ENCODE peak calls at places on chromosomes 12 and 14, in four cellular contexts. One of them, this sample, is unnamed.

GRCh38 chr12:20483776-20484175 is 115.4 kb downstream of the PDE3A start:
- DNase-seq in HepG2: no peak
- DNase-seq in H1: no peak
- DNase-seq in GM12878: no peak
- DNase-seq in this sample: no peak

GRCh38 chr14:59363545-59364226 is 101.5 kb downstream of the GPR135 start:
- DNase-seq in HepG2: no peak
- DNase-seq in H1: no peak
- DNase-seq in GM12878: no peak
- DNase-seq in this sample: no peak

GRCh38 chr12:94380507-94380906 is 79.2 kb downstream of the CEP83 start:
- DNase-seq in HepG2: peak
- DNase-seq in GM12878: no peak
- DNase-seq in H1: no peak
- DNase-seq in this sample: no peak

GRCh38 chr14:67577181-67577580 is 22.9 kb downstream of the PIGH start:
- DNase-seq in GM12878: no peak
- DNase-seq in HepG2: no peak
- DNase-seq in H1: no peak
- DNase-seq in this sample: no peak

GRCh38 chr12:131091413-131091975 is 137.8 kb downstream of the ADGRD1 start:
- DNase-seq in HepG2: no peak
- DNase-seq in GM12878: peak
- DNase-seq in H1: no peak
- DNase-seq in this sample: no peak

GRCh38 chr12:131981388-131981787 is 31.6 kb downstream of the EP400 start:
- DNase-seq in GM12878: no peak
- DNase-seq in H1: no peak
- DNase-seq in HepG2: no peak
- DNase-seq in this sample: no peak

GRCh38 chr12:45223868-45224267 is 8.0 kb downstream of the ANO6 start:
- DNase-seq in GM12878: no peak
- DNase-seq in H1: no peak
- DNase-seq in HepG2: no peak
- DNase-seq in this sample: no peak

GRCh38 chr12:22408605-22409004 is 74.1 kb upstream of the ST8SIA1 start:
- DNase-seq in H1: no peak
- DNase-seq in HepG2: no peak
- DNase-seq in GM12878: no peak
- DNase-seq in this sample: no peak

GRCh38 chr12:449203-449602 is 10.5 kb upstream of the B4GALNT3 start:
- DNase-seq in GM12878: no peak
- DNase-seq in HepG2: no peak
- DNase-seq in H1: no peak
- DNase-seq in this sample: no peak

GRCh38 chr12:455821-456220 is 3.9 kb upstream of the B4GALNT3 start:
- DNase-seq in HepG2: no peak
- DNase-seq in H1: no peak
- DNase-seq in GM12878: no peak
- DNase-seq in this sample: no peak

GRCh38 chr12:457676-458075 is 2.1 kb upstream of the B4GALNT3 start:
- DNase-seq in GM12878: no peak
- DNase-seq in H1: no peak
- DNase-seq in HepG2: no peak
- DNase-seq in this sample: no peak

GRCh38 chr12:450438-450837 is 9.3 kb upstream of the B4GALNT3 start:
- DNase-seq in HepG2: no peak
- DNase-seq in H1: no peak
- DNase-seq in GM12878: no peak
- DNase-seq in this sample: no peak

GRCh38 chr12:452667-453210 is 7.0 kb upstream of the B4GALNT3 start:
- DNase-seq in HepG2: no peak
- DNase-seq in GM12878: no peak
- DNase-seq in H1: peak
- DNase-seq in this sample: no peak
- TF ChIP-seq SUZ12 in HepG2: no peak
- TF ChIP-seq SUZ12 in GM12878: no peak
- TF ChIP-seq SUZ12 in H1: no peak
- TF ChIP-seq SUZ12 in this sample: no peak

GRCh38 chr12:62268956-62269355 is 8.8 kb downstream of the USP15 start:
- DNase-seq in H1: no peak
- DNase-seq in GM12878: no peak
- DNase-seq in HepG2: no peak
- DNase-seq in this sample: no peak

GRCh38 chr12:62265511-62265910 is 5.3 kb downstream of the USP15 start:
- DNase-seq in H1: no peak
- DNase-seq in HepG2: no peak
- DNase-seq in GM12878: no peak
- DNase-seq in this sample: no peak

GRCh38 chr12:62269464-62270228 is 9.4 kb downstream of the USP15 start:
- DNase-seq in GM12878: no peak
- DNase-seq in HepG2: no peak
- DNase-seq in H1: no peak
- DNase-seq in this sample: no peak

GRCh38 chr12:62267026-62267425 is 6.8 kb downstream of the USP15 start:
- DNase-seq in H1: no peak
- DNase-seq in HepG2: no peak
- DNase-seq in GM12878: no peak
- DNase-seq in this sample: no peak

DNA sequence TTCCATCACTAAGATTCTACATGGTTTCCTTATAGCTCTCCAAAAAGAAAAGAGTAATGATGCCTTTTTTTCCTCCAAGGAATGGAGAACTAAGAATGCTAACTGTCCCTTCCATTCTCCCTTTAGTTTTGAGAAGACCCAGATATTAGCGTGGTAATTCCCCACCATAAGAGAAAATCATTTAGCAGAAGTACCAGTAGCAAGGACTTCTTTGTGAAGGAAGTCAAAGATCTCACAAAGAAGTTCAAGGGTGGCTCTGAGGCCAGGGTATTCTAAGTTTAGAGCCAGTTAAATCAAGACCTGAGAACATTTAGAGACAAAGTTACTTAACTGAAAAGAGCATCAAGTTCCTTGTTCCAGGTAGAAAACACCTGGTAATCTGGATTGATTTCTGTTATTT is 7.3 kb downstream of the USP15 start:
- DNase-seq in HepG2: no peak
- DNase-seq in H1: no peak
- DNase-seq in GM12878: no peak
- DNase-seq in this sample: no peak
- TF ChIP-seq ZNF274 in HepG2: no peak
- TF ChIP-seq ZNF274 in H1: no peak
- TF ChIP-seq ZNF274 in GM12878: no peak
- TF ChIP-seq ZNF274 in this sample: no peak

GRCh38 chr12:101743724-101744472 is 4.6 kb upstream of the SYCP3 start:
- DNase-seq in H1: no peak
- DNase-seq in HepG2: no peak
- DNase-seq in GM12878: peak
- DNase-seq in this sample: no peak
- H3K4me3 ChIP-seq in H1: no peak
- H3K4me3 ChIP-seq in HepG2: no peak
- H3K4me3 ChIP-seq in GM12878: no peak
- H3K4me3 ChIP-seq in this sample: no peak

GRCh38 chr12:103495783-103496456 is at the start of gene C12orf42:
- DNase-seq in H1: peak
- DNase-seq in GM12878: peak
- DNase-seq in HepG2: no peak
- DNase-seq in this sample: peak
- TF ChIP-seq SUZ12 in H1: no peak
- TF ChIP-seq SUZ12 in GM12878: no peak
- TF ChIP-seq SUZ12 in HepG2: no peak
- TF ChIP-seq SUZ12 in this sample: no peak

GRCh38 chr12:4118017-4118510 is 155.5 kb upstream of the CCND2 start:
- DNase-seq in HepG2: no peak
- DNase-seq in GM12878: peak
- DNase-seq in H1: peak
- DNase-seq in this sample: no peak
- TF ChIP-seq ZNF274 in HepG2: no peak
- TF ChIP-seq ZNF274 in GM12878: no peak
- TF ChIP-seq ZNF274 in H1: no peak
- TF ChIP-seq ZNF274 in this sample: no peak